ENCODE peak calls at places on chromosomes 11 and 22, in four cellular contexts. I is RWPE1; Z is ovary; X is activated CD8-positive, alpha-beta T cell treated with anti-CD3 and anti-CD28 coated beads for 36 hours. M is an unnamed sample.

GRCh38 chr11:116112031-116112935 is 608.1 kb upstream of the CADM1 start:
- DNase-seq in I (no peak), Z (no peak), X (no peak), M (no peak)

GRCh38 chr11:14677146-14677545 is 33.5 kb downstream of the PDE3B start:
- DNase-seq in I (no peak), Z (no peak), X (no peak), M (no peak)

GRCh38 chr22:19271856-19272535 is 19.5 kb downstream of the CLTCL1 start:
- DNase-seq in I (no peak), Z (no peak), X (no peak), M (no peak)

GRCh38 chr22:21754523-21755128 is 19.0 kb upstream of the YPEL1 start:
- DNase-seq in I (no peak), Z (peak), X (no peak), M (no peak)

GRCh38 chr22:17476838-17477237 is 86.5 kb upstream of the SLC25A18 start:
- DNase-seq in I (no peak), Z (no peak), X (no peak), M (no peak)

GRCh38 chr11:35050596-35050995 is 88.4 kb upstream of the CD44 start:
- DNase-seq in I (no peak), Z (no peak), X (no peak), M (no peak)

GRCh38 chr11:34213366-34213765 is 107.9 kb downstream of the NAT10 start:
- DNase-seq in I (no peak), Z (no peak), X (no peak), M (no peak)

GRCh38 chr22:48475661-48476345 is 1351.9 kb downstream of the BRD1 start:
- DNase-seq in I (no peak), Z (no peak), X (no peak), M (no peak)

GRCh38 chr22:20752104-20752741 is 21.7 kb upstream of the SERPIND1 start:
- DNase-seq in I (no peak), Z (no peak), X (no peak), M (no peak)